ENCODE peak calls at places on chromosomes 13 and 19, in nine cellular contexts. M is Caco-2; B is fibroblast of the conjunctiva; A is activated CD4-positive, alpha-beta T cell treated with anti-CD3 and anti-CD28 coated beads, Interleukin-2, amount 50 U/mL, for 1 hour; Y is kidney glomerular epithelial cell; L is occipital lobe; C is T-helper 1 cell; V is left ventricle myocardium superior; H is iris pigment epithelial cell. D is an unnamed sample.

GRCh38 chr13:32889986-32890565 is 126.1 kb upstream of the KL start:
- DNase-seq in M (no peak), B (no peak), A (no peak), Y (no peak), L (no peak), C (no peak), V (no peak), H (no peak), D (no peak)

GRCh38 chr13:49549289-49549688 is 36.1 kb downstream of the RCBTB1 start:
- DNase-seq in M (no peak), B (no peak), A (no peak), Y (no peak), L (no peak), C (no peak), V (no peak), H (no peak), D (no peak)

GRCh38 chr19:1624458-1624857 is 19.2 kb upstream of the UQCR11 start:
- DNase-seq in M (peak), B (peak), A (peak), Y (no peak), L (no peak), C (peak), V (peak), H (peak), D (peak)

GRCh38 chr13:106088094-106088493 is 447.4 kb downstream of the EFNB2 start:
- DNase-seq in M (no peak), B (no peak), A (no peak), Y (peak), L (no peak), C (no peak), V (no peak), H (peak), D (no peak)

GRCh38 chr19:55305491-55305890 is 19.6 kb downstream of the TMEM150B start:
- DNase-seq in M (peak), B (no peak), A (peak), Y (no peak), L (no peak), C (peak), V (peak), H (no peak), D (peak)

GRCh38 chr19:38277549-38277948 is 13.2 kb downstream of the SPINT2 start:
- DNase-seq in M (peak), B (no peak), A (no peak), Y (no peak), L (no peak), C (no peak), V (no peak), H (peak), D (no peak)

GRCh38 chr13:108220042-108220441 is 1.9 kb downstream of the ABHD13 start:
- DNase-seq in M (no peak), B (no peak), A (no peak), Y (no peak), L (no peak), C (no peak), V (no peak), H (peak), D (no peak)

GRCh38 chr13:102700088-102701031 is 5.5 kb upstream of the METTL21C start:
- DNase-seq in M (no peak), B (no peak), A (no peak), Y (no peak), L (no peak), C (no peak), V (no peak), H (no peak), D (no peak)

GRCh38 chr13:78604782-78605611 is 1.6 kb upstream of the POU4F1 start:
- DNase-seq in M (peak), B (no peak), A (no peak), Y (no peak), L (no peak), C (no peak), V (no peak), H (no peak), D (no peak)

GRCh38 chr19:38837304-38837626 is 5.7 kb upstream of the ECH1 start:
- DNase-seq in M (no peak), B (no peak), A (no peak), Y (no peak), L (no peak), C (no peak), V (no peak), H (no peak), D (no peak)

GRCh38 chr13:77751513-77752456 is 54.3 kb downstream of the SLAIN1 start:
- DNase-seq in M (peak), B (peak), A (peak), Y (peak), L (peak), C (no peak), V (no peak), H (peak), D (peak)

GRCh38 chr13:43304945-43305344 is 281.6 kb downstream of the DNAJC15 start:
- DNase-seq in M (no peak), B (no peak), A (no peak), Y (no peak), L (no peak), C (no peak), V (no peak), H (no peak), D (no peak)

GRCh38 chr13:113033498-113033897 is 64.5 kb downstream of the MCF2L start:
- DNase-seq in M (no peak), B (no peak), A (no peak), Y (no peak), L (no peak), C (no peak), V (no peak), H (no peak), D (no peak)

GRCh38 chr13:44575035-44575434 is 1.1 kb downstream of the TSC22D1 start:
- DNase-seq in M (no peak), B (no peak), A (no peak), Y (no peak), L (no peak), C (no peak), V (no peak), H (no peak), D (no peak)

GRCh38 chr19:5711713-5712161 is 8.2 kb downstream of the LONP1 start:
- DNase-seq in M (no peak), B (no peak), A (no peak), Y (no peak), L (no peak), C (no peak), V (no peak), H (no peak), D (no peak)

GRCh38 chr13:109569938-109570711 is 216.3 kb downstream of the IRS2 start:
- DNase-seq in M (no peak), B (no peak), A (peak), Y (no peak), L (no peak), C (no peak), V (no peak), H (no peak), D (peak)

GRCh38 chr19:52190679-52191293 is 934 bp downstream of the PPP2R1A start:
- DNase-seq in M (peak), B (peak), A (no peak), Y (peak), L (peak), C (no peak), V (peak), H (peak), D (no peak)

GRCh38 chr19:18793144-18794028 is 2.3 kb upstream of the COMP start:
- DNase-seq in M (no peak), B (no peak), A (no peak), Y (no peak), L (no peak), C (no peak), V (no peak), H (no peak), D (no peak)

GRCh38 chr13:114063545-114064515 is 68.6 kb downstream of the RASA3 start:
- DNase-seq in M (no peak), B (peak), A (no peak), Y (no peak), L (no peak), C (no peak), V (peak), H (peak), D (no peak)

GRCh38 chr13:44471686-44472085 is 98.1 kb downstream of the SERP2 start:
- DNase-seq in M (no peak), B (no peak), A (no peak), Y (peak), L (no peak), C (no peak), V (no peak), H (peak), D (no peak)

GRCh38 chr19:52398091-52398461 is 427 bp downstream of the ZNF528 start:
- DNase-seq in M (no peak), B (no peak), A (peak), Y (no peak), L (no peak), C (no peak), V (no peak), H (peak), D (no peak)

GRCh38 chr13:109938255-109938936 is 152.0 kb upstream of the IRS2 start:
- DNase-seq in M (no peak), B (peak), A (no peak), Y (peak), L (no peak), C (no peak), V (no peak), H (peak), D (no peak)

GRCh38 chr13:99371956-99372355 is 64.8 kb upstream of the GPR183 start:
- DNase-seq in M (no peak), B (no peak), A (peak), Y (no peak), L (no peak), C (peak), V (no peak), H (no peak), D (no peak)

GRCh38 chr19:4815426-4816387 is 15.8 kb downstream of the TICAM1 start:
- DNase-seq in M (peak), B (peak), A (peak), Y (peak), L (peak), C (peak), V (peak), H (peak), D (peak)

GRCh38 chr19:44847144-44848035 is 1.3 kb downstream of the NECTIN2 start:
- DNase-seq in M (peak), B (no peak), A (no peak), Y (peak), L (no peak), C (no peak), V (peak), H (peak), D (no peak)

GRCh38 chr13:79936368-79937136 is 404.4 kb downstream of the SPRY2 start:
- DNase-seq in M (no peak), B (peak), A (no peak), Y (peak), L (peak), C (no peak), V (no peak), H (peak), D (no peak)

GRCh38 chr19:49361438-49362047 is 673 bp downstream of the TEAD2 start:
- DNase-seq in M (peak), B (peak), A (no peak), Y (peak), L (no peak), C (no peak), V (peak), H (peak), D (no peak)

GRCh38 chr13:101179021-101179420 is 237.3 kb downstream of the NALCN start:
- DNase-seq in M (no peak), B (no peak), A (no peak), Y (no peak), L (no peak), C (no peak), V (no peak), H (no peak), D (no peak)

GRCh38 chr19:16435238-16435911 is 36.4 kb downstream of the EPS15L1 start:
- DNase-seq in M (no peak), B (peak), A (no peak), Y (peak), L (peak), C (no peak), V (no peak), H (peak), D (no peak)

GRCh38 chr13:99730403-99730802 is 229.1 kb downstream of the TM9SF2 start:
- DNase-seq in M (no peak), B (no peak), A (no peak), Y (no peak), L (no peak), C (no peak), V (no peak), H (no peak), D (no peak)

GRCh38 chr19:30564551-30565011 is 192.4 kb downstream of the ZNF536 start:
- DNase-seq in M (no peak), B (no peak), A (no peak), Y (no peak), L (no peak), C (no peak), V (no peak), H (no peak), D (no peak)

GRCh38 chr13:38783992-38784875 is 97.4 kb downstream of the FREM2 start:
- DNase-seq in M (no peak), B (no peak), A (no peak), Y (peak), L (no peak), C (no peak), V (no peak), H (no peak), D (no peak)

GRCh38 chr13:85693889-85694511 is 105.2 kb downstream of the SLITRK6 start:
- DNase-seq in M (no peak), B (no peak), A (no peak), Y (no peak), L (no peak), C (no peak), V (no peak), H (peak), D (no peak)